ENCODE peak calls at places on chromosomes 4 and X, in five cellular contexts. V is uterus, B is cardiac fibroblast, R is cardiac muscle cell, S is left ventricle myocardium inferior. Q is an unnamed sample.
A peak's percentile ranks its signal among the peaks of the same experiment; 100 is the strongest.

GRCh38 chr4:128675083-128675482 is 134.4 kb upstream of the JADE1 start:
- DNase-seq in V (no peak), B (no peak), R (no peak), S (no peak), Q (peak; percentile 47)

GRCh38 chr4:86939737-86940141 is 4.9 kb downstream of the AFF1 start:
- DNase-seq in V (no peak), B (no peak), R (no peak), S (no peak), Q (no peak)

GRCh38 chrX:153922932-153923857 is 2.9 kb downstream of the ARHGAP4 start:
- DNase-seq in V (peak; percentile 89), B (peak; percentile 77), R (peak; percentile 75), S (peak; percentile 79), Q (peak; percentile 45)

GRCh38 chr4:184896868-184897715 is 71.3 kb upstream of the ACSL1 start:
- DNase-seq in V (no peak), B (peak; percentile 13), R (peak; percentile 68), S (peak; percentile 16), Q (no peak)

GRCh38 chr4:144421839-144422565 is 224.0 kb upstream of the HHIP start:
- DNase-seq in V (no peak), B (no peak), R (no peak), S (no peak), Q (no peak)

GRCh38 chr4:7432531-7433375 is 2.0 kb downstream of the PSAPL1 start:
- DNase-seq in V (no peak), B (no peak), R (no peak), S (no peak), Q (no peak)

GRCh38 chrX:47489507-47490275 is 6.7 kb upstream of the ZNF41 start:
- DNase-seq in V (no peak), B (no peak), R (no peak), S (peak; percentile 46), Q (no peak)

GRCh38 chr4:52712172-52712990 is 38.8 kb downstream of the ERVMER34-1 start:
- DNase-seq in V (peak; percentile 98), B (peak; percentile 97), R (peak; percentile 98), S (peak; percentile 99), Q (peak; percentile 98)

GRCh38 chrX:54484666-54485065 is 11.4 kb downstream of the FGD1 start:
- DNase-seq in V (no peak), B (peak; percentile 19), R (no peak), S (peak; percentile 30), Q (no peak)

GRCh38 chr4:128168701-128169100 is 107.6 kb downstream of the LARP1B start:
- DNase-seq in V (no peak), B (no peak), R (no peak), S (no peak), Q (no peak)

GRCh38 chr4:85777908-85778808 is 303.2 kb downstream of the ARHGAP24 start:
- DNase-seq in V (no peak), B (peak; percentile 52), R (peak; percentile 38), S (no peak), Q (peak; percentile 67)

GRCh38 chrX:16123222-16123786 is at the start of gene GRPR:
- DNase-seq in V (peak; percentile 77), B (peak; percentile 85), R (peak; percentile 86), S (peak; percentile 55), Q (peak; percentile 87)

DNA sequence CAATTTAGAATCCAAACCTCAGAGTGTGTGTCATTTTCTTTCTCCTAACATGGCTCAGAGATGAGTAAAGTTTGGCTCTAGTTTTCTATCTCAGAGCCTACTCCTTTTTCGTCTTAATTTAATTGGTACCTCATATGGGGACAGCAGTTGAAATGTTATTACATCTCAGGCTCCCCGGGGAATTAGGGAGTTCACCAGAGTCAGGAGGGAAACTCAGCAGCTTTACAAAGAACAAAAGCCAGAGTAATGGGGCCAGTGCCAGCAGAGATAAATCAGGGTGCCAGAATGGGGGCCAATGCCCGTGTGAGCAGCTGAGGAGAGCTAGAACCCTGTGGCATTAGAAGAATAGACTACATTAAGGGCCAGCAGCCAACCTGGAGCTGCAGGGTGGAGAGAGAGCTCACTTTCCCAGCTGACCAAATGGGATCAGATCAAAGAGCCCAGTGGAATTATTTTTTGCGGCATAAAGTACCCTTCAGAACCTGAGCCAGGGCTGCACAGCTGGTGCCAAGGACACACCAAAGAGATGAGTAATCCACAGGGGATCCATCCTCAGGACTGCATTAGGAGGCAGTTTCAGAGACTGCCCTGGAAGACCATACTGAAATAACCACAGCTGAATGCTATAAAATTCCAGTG is 207.1 kb upstream of the DKK2 start:
- DNase-seq in V (peak; percentile 46), B (peak; percentile 10), R (no peak), S (no peak), Q (peak; percentile 66)
- H3K4me3 ChIP-seq in V (no peak overlapping the region), B (no peak overlapping the region), R (no peak overlapping the region), S (no peak overlapping the region), Q (no peak overlapping the region)

DNA sequence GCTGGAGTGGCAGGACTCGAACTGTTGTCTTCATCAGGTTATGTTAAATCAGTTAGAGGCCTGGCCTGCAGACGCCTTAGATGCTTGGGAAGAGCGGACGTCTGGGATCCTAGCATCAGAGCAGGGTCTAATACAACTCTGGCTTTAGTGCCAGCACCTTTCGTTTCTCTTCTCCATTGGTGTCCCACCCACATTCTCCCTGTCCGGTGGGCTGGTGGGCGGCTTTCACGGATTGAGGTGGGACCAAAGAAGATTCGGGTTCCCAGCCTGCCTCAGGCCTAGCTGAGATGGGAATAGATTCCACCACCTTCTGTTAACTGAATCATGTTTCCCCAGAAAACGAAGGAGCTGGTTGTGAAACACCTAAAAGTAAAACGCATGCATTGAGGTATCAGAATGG is 939 bp downstream of the PDK3 start:
- DNase-seq in V (no peak), B (no peak), R (no peak), S (no peak), Q (no peak)
- H3K4me3 ChIP-seq in V (no peak overlapping the region), B (no peak overlapping the region), R (peak overlapping the region; percentile 90), S (peak overlapping the region; percentile 81), Q (no peak overlapping the region)

GRCh38 chr4:150514709-150515108 is 67.2 kb upstream of the MAB21L2 start:
- DNase-seq in V (no peak), B (no peak), R (no peak), S (no peak), Q (no peak)

GRCh38 chr4:150515135-150515534 is 66.8 kb upstream of the MAB21L2 start:
- DNase-seq in V (no peak), B (peak; percentile 11), R (no peak), S (no peak), Q (peak; percentile 17)

DNA sequence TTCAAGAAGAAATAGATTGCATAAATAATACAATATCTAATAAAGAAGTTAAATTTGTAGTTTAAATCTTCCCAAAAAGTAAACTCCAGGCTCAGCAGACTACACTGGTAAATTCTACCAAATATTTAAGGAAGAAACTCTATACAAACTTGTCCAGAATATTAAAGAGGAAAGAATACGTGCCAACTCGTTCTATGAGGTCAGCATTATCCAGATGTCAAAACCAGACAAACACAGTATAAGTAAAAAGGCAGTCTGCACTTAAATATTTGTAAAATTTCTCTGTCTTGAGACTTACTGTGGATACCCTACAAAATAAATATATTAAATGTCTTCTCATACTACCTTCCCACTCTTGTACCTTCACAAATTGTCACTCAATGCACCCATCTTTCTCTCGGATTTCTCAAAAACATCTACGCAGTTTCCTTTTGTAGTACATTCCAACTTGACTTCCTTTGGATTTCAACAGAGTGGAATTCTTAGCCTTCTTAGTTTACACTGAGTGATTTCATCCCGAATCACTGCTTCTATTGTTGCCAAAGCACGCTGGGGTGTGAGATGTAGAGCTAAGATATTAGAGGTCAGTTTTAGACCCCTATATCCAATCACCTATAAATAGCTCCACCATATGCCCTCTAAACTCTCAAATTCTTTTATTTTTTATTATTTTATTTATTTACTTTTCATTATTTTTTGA is 71.6 kb upstream of the MAB21L2 start:
- DNase-seq in V (no peak), B (peak; percentile 84), R (peak; percentile 88), S (no peak), Q (peak; percentile 80)
- H3K4me3 ChIP-seq in V (no peak overlapping the region), B (no peak overlapping the region), R (no peak overlapping the region), S (peak overlapping the region; percentile 10), Q (no peak overlapping the region)

GRCh38 chr4:142697303-142697702 is 148.8 kb downstream of the INPP4B start:
- DNase-seq in V (no peak), B (no peak), R (no peak), S (no peak), Q (no peak)
- H3K4me3 ChIP-seq in V (no peak overlapping the region), B (no peak overlapping the region), R (no peak overlapping the region), S (no peak overlapping the region), Q (no peak overlapping the region)

Q was measured in astrocyte of the spinal cord.